ENCODE peak calls at places on chromosomes 11 and 22, in nine cellular contexts. K is mesenchymal stem cell; T is skeletal muscle cell; D is cardiac muscle cell; X is AG04450; B is HAP-1; Y is stimulated activated CD4-positive, alpha-beta T cell treated with anti-CD3 and anti-CD28 coated beads, Interleukin-1b, Interleukin-23, amount 100 ng/mL, for 4 hours; V is Caco-2; F is T-helper 9 cell. M is an unnamed sample.

GRCh38 chr22:23137905-23138520 is 3.8 kb downstream of the RSPH14 start:
- DNase-seq in K (no peak), T (no peak), D (no peak), X (no peak), B (no peak), Y (no peak), V (no peak), F (peak; percentile 27), M (peak; percentile 32)

GRCh38 chr11:96869207-96869606 is 479.4 kb downstream of the JRKL start:
- DNase-seq in K (no peak), T (peak; percentile 2), D (no peak), X (no peak), B (no peak), Y (no peak), V (no peak), F (no peak), M (no peak)

GRCh38 chr22:40243891-40244290 is 66.2 kb downstream of the TNRC6B start:
- DNase-seq in K (no peak), T (no peak), D (no peak), X (no peak), B (no peak), Y (no peak), V (no peak), F (no peak), M (peak; percentile 16)

GRCh38 chr11:102410382-102410784 is 42.2 kb downstream of the TMEM123 start:
- DNase-seq in K (peak; percentile 89), T (peak; percentile 20), D (peak; percentile 33), X (peak; percentile 15), B (no peak), Y (no peak), V (no peak), F (no peak), M (no peak)

GRCh38 chr22:35900483-35901168 is 128.0 kb downstream of the RBFOX2 start:
- DNase-seq in K (peak; percentile 61), T (no peak), D (no peak), X (no peak), B (no peak), Y (no peak), V (peak; percentile 55), F (no peak), M (no peak)

GRCh38 chr11:83523676-83524075 is 237.5 kb upstream of the CCDC90B start:
- DNase-seq in K (no peak), T (no peak), D (no peak), X (no peak), B (no peak), Y (no peak), V (no peak), F (no peak), M (no peak)

GRCh38 chr11:67440229-67441081 is 2.8 kb downstream of the CORO1B start:
- DNase-seq in K (no peak), T (no peak), D (no peak), X (no peak), B (no peak), Y (no peak), V (no peak), F (no peak), M (no peak)

GRCh38 chr22:48366056-48366455 is 1461.6 kb downstream of the BRD1 start:
- DNase-seq in K (no peak), T (no peak), D (no peak), X (no peak), B (no peak), Y (no peak), V (no peak), F (no peak), M (no peak)

GRCh38 chr11:126355926-126356897 is 726 bp downstream of the ST3GAL4 start:
- DNase-seq in K (peak; percentile 55), T (no peak), D (peak; percentile 39), X (no peak), B (no peak), Y (no peak), V (peak; percentile 54), F (no peak), M (no peak)

GRCh38 chr11:22763166-22763565 is 66.4 kb downstream of the SVIP start:
- DNase-seq in K (no peak), T (no peak), D (no peak), X (no peak), B (peak; percentile 30), Y (no peak), V (no peak), F (no peak), M (no peak)

GRCh38 chr11:8090756-8091155 is 9.7 kb downstream of the TUB start:
- DNase-seq in K (peak; percentile 42), T (no peak), D (peak; percentile 78), X (no peak), B (no peak), Y (peak; percentile 9), V (no peak), F (no peak), M (no peak)

GRCh38 chr22:22578702-22579424 is 19.8 kb upstream of the PRAME start:
- DNase-seq in K (peak; percentile 14), T (peak; percentile 36), D (no peak), X (no peak), B (no peak), Y (no peak), V (no peak), F (no peak), M (no peak)

GRCh38 chr11:61149624-61150615 is 11.3 kb downstream of the VPS37C start:
- DNase-seq in K (peak; percentile 87), T (no peak), D (no peak), X (peak; percentile 20), B (peak; percentile 36), Y (no peak), V (peak; percentile 89), F (no peak), M (peak; percentile 63)

GRCh38 chr11:112132737-112133136 is 31.2 kb downstream of the IL18 start:
- DNase-seq in K (no peak), T (no peak), D (no peak), X (no peak), B (no peak), Y (no peak), V (no peak), F (no peak), M (no peak)

GRCh38 chr11:60914620-60915249 is 777 bp downstream of the TMEM109 start:
- DNase-seq in K (peak; percentile 58), T (peak; percentile 11), D (peak; percentile 33), X (no peak), B (no peak), Y (peak; percentile 25), V (peak; percentile 34), F (peak; percentile 20), M (peak; percentile 31)

GRCh38 chr22:45246060-45246985 is 5.6 kb upstream of the KIAA0930 start:
- DNase-seq in K (peak; percentile 99), T (peak; percentile 78), D (no peak), X (peak; percentile 94), B (no peak), Y (no peak), V (peak; percentile 89), F (no peak), M (peak; percentile 99)

GRCh38 chr11:119651802-119652584 is 77.0 kb downstream of the NECTIN1 start:
- DNase-seq in K (no peak), T (no peak), D (peak; percentile 9), X (no peak), B (no peak), Y (no peak), V (no peak), F (no peak), M (no peak)

GRCh38 chr11:31628111-31628510 is 118.5 kb downstream of the ELP4 start:
- DNase-seq in K (no peak), T (no peak), D (no peak), X (no peak), B (no peak), Y (no peak), V (no peak), F (no peak), M (no peak)

GRCh38 chr22:38072322-38073149 is 11.4 kb downstream of the SLC16A8 start:
- DNase-seq in K (no peak), T (no peak), D (no peak), X (no peak), B (no peak), Y (no peak), V (no peak), F (no peak), M (no peak)

GRCh38 chr11:13040969-13041561 is 31.9 kb downstream of the RASSF10 start:
- DNase-seq in K (no peak), T (no peak), D (no peak), X (no peak), B (no peak), Y (no peak), V (no peak), F (no peak), M (no peak)